ENCODE peak calls at places on chromosomes 13 and 19, in five cellular contexts. S is HepG2, N is K562, Y is H1, F is GM12878. B is an unnamed sample.

GRCh38 chr19:52992109-52993004 is 21.4 kb upstream of the ERVV-1 start:
- DNase-seq in N (peak), Y (peak), F (no peak), S (no peak), B (no peak)

GRCh38 chr19:43575955-43576451 is 402 bp downstream of the PINLYP start:
- DNase-seq in F (no peak), S (no peak), Y (no peak), N (no peak), B (no peak)

GRCh38 chr13:64993514-64994164 is 2236.5 kb downstream of the PCDH9 start:
- DNase-seq in Y (no peak), N (no peak), S (no peak), F (peak), B (no peak)

GRCh38 chr13:49444517-49445395 is 682 bp downstream of the SETDB2 start:
- DNase-seq in S (peak), F (peak), N (peak), Y (no peak), B (no peak)

GRCh38 chr13:50386527-50387123 is 371.4 kb downstream of the KCNRG start:
- DNase-seq in Y (no peak), F (no peak), N (no peak), S (no peak), B (no peak)

GRCh38 chr19:34257559-34257924 is 3.2 kb downstream of the GARRE1 start:
- DNase-seq in Y (no peak), F (no peak), N (no peak), S (no peak), B (no peak)

GRCh38 chr19:45224645-45225044 is 20.6 kb downstream of the EXOC3L2 start:
- DNase-seq in S (no peak), Y (no peak), F (no peak), N (no peak), B (no peak)

GRCh38 chr19:54137913-54138776 is 583 bp downstream of the CNOT3 start:
- DNase-seq in S (no peak), N (peak), Y (peak), F (no peak), B (no peak)

GRCh38 chr13:22110368-22110767 is 439.5 kb downstream of the FGF9 start:
- DNase-seq in F (no peak), N (no peak), Y (no peak), S (no peak), B (no peak)

GRCh38 chr19:5466814-5467291 is 11.6 kb downstream of the ZNRF4 start:
- DNase-seq in S (no peak), N (no peak), Y (no peak), F (no peak), B (no peak)

GRCh38 chr13:61029064-61029463 is 386.6 kb downstream of the PCDH20 start:
- DNase-seq in N (no peak), S (no peak), Y (no peak), F (no peak), B (no peak)

GRCh38 chr13:92433963-92434362 is 792.6 kb upstream of the GPC6 start:
- DNase-seq in S (no peak), Y (no peak), N (no peak), F (no peak), B (no peak)

GRCh38 chr13:45870232-45870631 is 18.7 kb upstream of the SIAH3 start:
- DNase-seq in N (no peak), F (no peak), Y (no peak), S (no peak), B (no peak)

GRCh38 chr13:40313269-40314200 is 352.9 kb downstream of the FOXO1 start:
- DNase-seq in Y (no peak), S (peak), N (no peak), F (no peak), B (no peak)

GRCh38 chr19:16368385-16369305 is 44.0 kb downstream of the KLF2 start:
- DNase-seq in S (peak), N (no peak), Y (no peak), F (no peak), B (no peak)

GRCh38 chr13:83878691-83879410 is 3.4 kb downstream of the SLITRK1 start:
- DNase-seq in N (no peak), F (no peak), Y (peak), S (no peak), B (no peak)

GRCh38 chr13:32407854-32408253 is 20.1 kb downstream of the N4BP2L1 start:
- DNase-seq in S (no peak), N (no peak), Y (no peak), F (no peak), B (no peak)

GRCh38 chr13:65292488-65292901 is 1937.6 kb downstream of the PCDH9 start:
- DNase-seq in S (no peak), F (no peak), N (no peak), Y (no peak), B (no peak)

GRCh38 chr13:98267080-98267912 is 90.2 kb upstream of the RNF113B start:
- DNase-seq in N (no peak), S (peak), F (peak), Y (no peak), B (no peak)

GRCh38 chr13:39378293-39378692 is 224.7 kb downstream of the LHFPL6 start:
- DNase-seq in S (no peak), Y (no peak), F (no peak), N (no peak), B (no peak)

GRCh38 chr13:46401432-46401831 is 14.4 kb upstream of the RUBCNL start:
- DNase-seq in S (no peak), Y (no peak), F (no peak), N (no peak), B (no peak)

GRCh38 chr19:16614941-16615340 is 13.1 kb downstream of the MED26 start:
- DNase-seq in Y (no peak), S (no peak), F (no peak), N (no peak), B (no peak)

GRCh38 chr19:29842471-29843179 is 30.8 kb downstream of the CCNE1 start:
- DNase-seq in N (no peak), Y (no peak), S (no peak), F (no peak), B (no peak)

GRCh38 chr13:78241278-78241919 is 322.8 kb upstream of the EDNRB start:
- DNase-seq in S (peak), Y (peak), N (peak), F (no peak), B (no peak)

GRCh38 chr13:106361621-106362020 is 173.8 kb downstream of the EFNB2 start:
- DNase-seq in S (no peak), N (no peak), F (no peak), Y (no peak), B (no peak)

GRCh38 chr19:2549701-2550191 is 73.8 kb downstream of the GADD45B start:
- DNase-seq in S (no peak), Y (no peak), F (no peak), N (no peak), B (no peak)

GRCh38 chr19:43574424-43575155 is 737 bp downstream of the XRCC1 start:
- DNase-seq in F (no peak), Y (no peak), N (no peak), S (no peak), B (no peak)

GRCh38 chr19:36113895-36114762 is 546 bp downstream of the POLR2I start:
- DNase-seq in Y (peak), S (no peak), N (peak), F (no peak), B (no peak)

GRCh38 chr19:32489971-32490370 is 84.4 kb downstream of the DPY19L3 start:
- DNase-seq in N (no peak), S (no peak), Y (no peak), F (no peak), B (no peak)

GRCh38 chr19:40599331-40600085 is 1.7 kb upstream of the LTBP4 start:
- DNase-seq in Y (no peak), F (no peak), S (no peak), N (peak), B (no peak)

GRCh38 chr19:40596608-40597328 is 4.4 kb upstream of the LTBP4 start:
- DNase-seq in Y (peak), S (peak), F (no peak), N (peak), B (peak)

GRCh38 chr19:40598918-40599307 is 2.3 kb upstream of the LTBP4 start:
- DNase-seq in N (no peak), F (no peak), Y (no peak), S (no peak), B (no peak)

GRCh38 chr19:40598121-40598917 is 2.9 kb upstream of the LTBP4 start:
- DNase-seq in S (peak), F (no peak), Y (peak), N (peak), B (peak)

DNA sequence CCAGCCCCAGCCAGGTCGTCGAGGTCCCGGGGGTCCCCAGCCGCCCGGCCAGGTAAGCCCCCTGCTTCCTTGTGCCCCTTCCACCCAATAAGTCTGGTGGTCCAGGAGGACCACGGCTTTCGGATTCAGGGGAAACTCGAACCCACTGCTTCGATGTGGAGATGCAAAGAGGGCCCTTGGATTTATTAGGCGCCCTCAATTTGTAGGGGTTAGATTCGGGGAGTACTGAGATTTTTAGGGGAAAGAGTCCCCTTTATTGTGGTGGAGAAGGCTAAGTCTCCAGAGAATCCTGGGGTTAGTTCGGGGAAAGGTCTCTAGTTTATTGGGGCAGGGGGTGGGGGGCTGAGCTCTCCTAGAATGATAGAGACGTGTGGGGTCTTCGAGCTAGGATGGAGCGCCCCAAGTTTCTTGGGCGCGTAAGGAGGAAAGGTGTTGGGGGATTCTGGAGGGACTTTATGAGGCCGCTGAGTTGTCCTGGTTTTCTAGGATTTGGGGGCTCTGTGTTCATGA is 3.8 kb upstream of the LTBP4 start:
- DNase-seq in F (no peak), N (no peak), S (no peak), Y (no peak), B (no peak)
- TF ChIP-seq EZH2 in F (no peak), N (no peak), S (no peak), Y (peak), B (no peak)

GRCh38 chr19:18464646-18465045 is 26.7 kb upstream of the ISYNA1 start:
- DNase-seq in S (peak), Y (no peak), F (no peak), N (no peak), B (no peak)
- TF ChIP-seq ZNF274 in S (no peak), Y (no peak), F (no peak), N (no peak), B (no peak)

GRCh38 chr13:79973533-79973963 is 367.4 kb downstream of the SPRY2 start:
- DNase-seq in N (no peak), Y (no peak), F (no peak), S (no peak), B (no peak)
- TF ChIP-seq RAD21 in N (peak), Y (peak), F (peak), S (no peak), B (peak)

DNA sequence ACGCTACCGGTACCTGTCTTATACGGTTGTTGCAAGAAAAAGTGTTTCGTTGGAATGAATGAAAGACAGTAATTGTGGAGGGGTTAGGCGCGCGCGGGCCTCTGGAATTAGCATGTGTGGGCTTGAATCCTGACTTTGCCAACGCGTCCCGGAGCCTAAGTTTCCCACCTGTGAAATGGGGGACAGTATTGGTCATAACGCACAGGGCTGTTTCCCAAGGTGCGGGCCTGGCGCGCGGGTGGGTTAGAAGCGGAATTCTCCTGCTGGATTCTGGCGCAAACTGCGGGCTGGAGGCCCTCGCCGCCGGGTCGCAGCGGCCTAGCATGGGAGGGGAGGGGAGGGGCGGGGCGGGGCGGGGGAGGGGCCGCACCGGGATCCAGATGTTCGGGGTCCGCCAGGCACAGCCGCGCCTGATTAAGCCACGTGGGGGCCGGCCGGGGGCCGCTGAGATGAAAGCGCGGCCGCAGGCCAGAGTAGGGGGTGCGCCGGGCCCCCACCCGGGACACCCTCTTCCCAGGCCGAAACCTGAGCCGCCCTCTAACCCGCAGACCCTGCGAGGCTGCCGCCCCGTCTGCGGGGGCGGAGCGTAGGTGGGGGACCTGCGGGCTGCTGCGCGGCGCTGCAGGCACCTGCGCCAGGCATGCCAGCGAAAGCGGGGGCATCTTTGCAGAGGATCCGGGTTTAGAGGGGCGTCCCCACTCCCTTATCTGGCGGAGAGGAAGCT is 1.2 kb upstream of the TMEM59L start:
- DNase-seq in F (no peak), N (peak), S (peak), Y (peak), B (no peak)
- TF ChIP-seq EZH2 in F (no peak), N (no peak), S (no peak), Y (no peak), B (no peak)

GRCh38 chr13:76813874-76814273 is 72.3 kb downstream of the KCTD12 start:
- DNase-seq in F (no peak), Y (no peak), S (peak), N (no peak), B (no peak)

GRCh38 chr13:76812206-76812882 is 73.9 kb downstream of the KCTD12 start:
- DNase-seq in S (no peak), F (no peak), Y (no peak), N (no peak), B (no peak)

GRCh38 chr13:76812971-76813691 is 73.1 kb downstream of the KCTD12 start:
- DNase-seq in N (no peak), S (no peak), Y (no peak), F (no peak), B (no peak)

GRCh38 chr13:76809369-76809768 is 76.8 kb downstream of the KCTD12 start:
- DNase-seq in N (no peak), S (no peak), F (no peak), Y (no peak), B (no peak)

DNA sequence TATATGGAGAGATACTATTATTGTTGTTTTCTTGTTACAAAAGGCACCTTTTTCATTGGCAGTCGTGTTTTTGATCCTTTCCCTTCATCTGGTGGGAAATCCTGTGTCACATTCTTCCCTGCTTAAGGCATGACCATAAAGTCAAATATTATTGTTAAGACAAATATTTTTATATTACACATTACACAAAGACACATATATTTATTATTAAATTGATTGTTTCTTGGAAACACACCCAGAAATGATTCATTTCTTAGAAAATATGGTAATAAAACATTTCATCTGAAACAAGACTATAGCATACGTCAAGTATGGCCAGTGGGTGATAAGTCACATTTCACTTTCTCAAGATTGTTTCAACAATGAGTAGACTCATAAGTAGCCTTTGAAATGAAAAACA is 77.3 kb downstream of the KCTD12 start:
- DNase-seq in S (no peak), N (no peak), Y (no peak), F (no peak), B (no peak)
- TF ChIP-seq ZNF274 in S (no peak), N (no peak), Y (no peak), F (no peak), B (no peak)

DNA sequence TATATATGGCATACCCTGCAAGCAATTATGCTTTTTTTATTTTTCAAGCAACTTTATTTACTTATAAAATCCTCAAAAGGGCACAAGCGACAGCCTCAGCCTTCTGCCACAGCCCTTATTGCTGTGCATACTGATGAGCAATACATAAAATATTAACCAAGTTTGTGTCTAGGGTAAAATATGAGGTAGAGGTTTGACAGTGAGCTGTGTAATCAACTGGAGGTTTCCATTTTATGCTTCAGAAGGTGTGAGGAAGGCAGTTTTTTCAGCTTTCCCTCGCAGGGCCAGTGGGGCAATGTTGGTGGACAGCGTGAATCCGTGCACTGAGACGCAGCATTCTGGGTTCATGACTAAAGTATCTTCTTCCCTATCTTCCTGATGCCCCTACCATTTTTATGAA is 310.4 kb downstream of the IRS2 start:
- DNase-seq in Y (no peak), S (no peak), F (no peak), N (no peak), B (no peak)
- TF ChIP-seq RAD21 in Y (no peak), S (no peak), F (no peak), N (no peak), B (no peak)

DNA sequence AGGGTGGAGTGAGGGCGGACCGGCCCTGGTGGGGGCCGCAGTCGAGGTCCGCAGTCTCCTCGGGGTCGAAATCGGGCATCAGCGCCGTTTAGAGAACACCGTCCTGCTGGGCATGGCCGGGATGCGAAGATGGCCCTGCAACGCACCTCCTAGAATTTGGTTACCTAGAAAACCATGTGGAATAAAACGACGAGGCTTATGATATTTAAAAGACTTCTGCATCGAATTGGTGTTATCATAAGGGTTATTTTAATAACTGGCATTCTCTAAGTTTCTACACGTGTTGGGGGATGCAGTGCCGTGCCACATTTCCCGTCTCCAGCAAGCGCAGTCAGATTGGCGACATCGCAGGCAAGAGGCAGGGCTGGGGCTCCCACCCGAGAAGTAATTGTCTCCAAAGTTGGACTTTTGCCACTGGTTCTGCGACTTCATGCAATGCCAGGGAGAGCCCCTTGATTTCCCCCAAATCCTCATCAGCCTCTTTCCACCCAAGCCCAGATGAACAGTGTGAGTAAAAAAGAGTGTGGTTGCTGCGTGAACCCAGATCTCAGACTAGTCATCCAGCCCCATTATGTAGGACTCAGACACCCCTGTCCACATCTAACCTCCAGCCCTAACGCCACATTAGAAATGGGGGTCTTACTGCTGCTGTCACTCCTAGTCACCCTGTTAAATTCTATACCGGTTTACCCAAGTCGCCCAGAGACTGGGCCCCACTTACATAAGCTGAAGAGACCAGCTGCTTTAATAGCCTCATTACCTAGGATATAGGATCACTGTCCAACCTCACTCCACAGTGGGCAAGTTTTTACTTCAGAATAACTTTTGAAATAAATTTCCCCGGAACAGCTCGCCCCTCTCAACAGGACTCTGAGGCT is 571 bp upstream of the DHRS12 start:
- DNase-seq in S (no peak), Y (no peak), N (no peak), F (no peak), B (no peak)
- TF ChIP-seq EZH2 in S (no peak), Y (no peak), N (no peak), F (no peak), B (no peak)

GRCh38 chr13:33744589-33745369 is 73.2 kb upstream of the RFC3 start:
- DNase-seq in F (no peak), N (no peak), S (no peak), Y (no peak), B (no peak)
- TF ChIP-seq ZNF274 in F (no peak), N (no peak), S (no peak), Y (no peak), B (no peak)

GRCh38 chr13:99985243-99985874 is 3.8 kb downstream of the ZIC2 start:
- DNase-seq in N (no peak), Y (no peak), S (no peak), F (no peak), B (no peak)
- TF ChIP-seq RAD21 in N (no peak), Y (no peak), S (no peak), F (no peak), B (no peak)

DNA sequence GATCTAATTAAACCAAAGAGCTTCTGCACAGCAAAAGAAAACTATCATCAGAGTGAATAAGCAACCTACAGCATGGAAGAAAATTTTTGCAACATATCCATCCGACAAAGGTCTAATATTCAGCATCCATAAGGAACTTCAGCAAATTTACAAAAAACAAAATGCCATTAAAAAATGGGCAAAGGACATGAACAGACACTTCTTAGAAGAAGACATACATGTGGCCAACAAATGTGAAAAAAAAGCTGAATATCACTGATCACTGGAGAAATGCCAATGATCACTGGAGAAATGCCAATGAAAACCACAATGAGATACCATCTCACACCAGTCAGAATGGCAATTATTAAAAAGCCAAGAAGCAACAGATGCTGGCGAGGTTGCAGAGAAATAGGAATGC is 32.5 kb downstream of the ZNF582 start:
- DNase-seq in S (no peak), N (no peak), F (no peak), Y (no peak), B (no peak)
- TF ChIP-seq EZH2 in S (no peak), N (no peak), F (no peak), Y (no peak), B (no peak)

B was measured in HCT116.